ENCODE peak calls at places on chromosome 5, in five cellular contexts. Z is activated effector memory CD4-positive, alpha-beta T cell treated with Interleukin-2 at 50 U/mL for 16 hours; D is effector CD4-positive, alpha-beta T cell; C is kidney tubule cell; H is stimulated activated CD4-positive, alpha-beta T cell treated with anti-CD3 and anti-CD28 coated beads, Interleukin-2, amount 100 ng/mL, for 48 hours. N is an unnamed sample.

GRCh38 chr5:137834498-137834897 is 33.2 kb upstream of the MYOT start:
- DNase-seq in D (no peak), C (no peak), Z (no peak), H (no peak), N (no peak)

GRCh38 chr5:89437450-89438435 is 554.8 kb upstream of the MEF2C start:
- DNase-seq in C (peak; percentile 85), Z (no peak), H (no peak), D (no peak), N (no peak)

GRCh38 chr5:139022528-139022927 is 147.4 kb upstream of the LRRTM2 start:
- DNase-seq in C (no peak), H (no peak), Z (no peak), D (no peak), N (no peak)

GRCh38 chr5:73783823-73784222 is 157.8 kb downstream of the ARHGEF28 start:
- DNase-seq in D (no peak), H (no peak), Z (no peak), C (peak; percentile 32), N (no peak)

GRCh38 chr5:132814441-132815294 is 1.6 kb downstream of the SOWAHA start:
- DNase-seq in D (no peak), H (no peak), Z (no peak), C (no peak), N (no peak)

GRCh38 chr5:133531178-133531577 is 81.2 kb downstream of the FSTL4 start:
- DNase-seq in H (no peak), C (no peak), Z (no peak), D (no peak), N (no peak)

GRCh38 chr5:174755103-174755502 is 30.7 kb downstream of the MSX2 start:
- DNase-seq in C (no peak), Z (no peak), D (no peak), H (no peak), N (no peak)

GRCh38 chr5:90709323-90710148 is 150.9 kb downstream of the ADGRV1 start:
- DNase-seq in C (peak; percentile 66), Z (no peak), D (no peak), H (no peak), N (no peak)

GRCh38 chr5:141713616-141714309 is 31.7 kb upstream of the ARAP3 start:
- DNase-seq in C (peak; percentile 63), H (no peak), D (no peak), Z (no peak), N (no peak)

GRCh38 chr5:115324021-115324420 is 27.6 kb upstream of the CCDC112 start:
- DNase-seq in Z (no peak), C (peak; percentile 19), D (no peak), H (no peak), N (no peak)

GRCh38 chr5:66932446-66932845 is 264.2 kb downstream of the CD180 start:
- DNase-seq in C (peak; percentile 59), H (no peak), D (no peak), Z (no peak), N (no peak)

GRCh38 chr5:62977641-62978040 is 399.0 kb downstream of the LRRC70 start:
- DNase-seq in C (no peak), Z (no peak), H (no peak), D (no peak), N (no peak)

GRCh38 chr5:138438724-138439536 is at the start of gene REEP2:
- DNase-seq in D (peak; percentile 46), C (peak; percentile 57), H (peak; percentile 65), Z (peak; percentile 39), N (peak; percentile 51)

GRCh38 chr5:107567901-107568671 is 102.7 kb downstream of the EFNA5 start:
- DNase-seq in C (no peak), H (no peak), Z (no peak), D (no peak), N (no peak)

GRCh38 chr5:26669031-26669430 is 369.4 kb downstream of the CDH9 start:
- DNase-seq in Z (no peak), C (no peak), D (no peak), H (no peak), N (no peak)

GRCh38 chr5:149264432-149265069 is 7.1 kb upstream of the AFAP1L1 start:
- DNase-seq in Z (peak; percentile 47), D (peak; percentile 48), C (peak; percentile 75), H (peak; percentile 37), N (peak; percentile 70)

GRCh38 chr5:175288048-175288621 is 155.8 kb downstream of the DRD1 start:
- DNase-seq in C (peak; percentile 90), Z (no peak), H (no peak), D (no peak), N (no peak)

GRCh38 chr5:135391123-135391868 is 7.7 kb downstream of the MACROH2A1 start:
- DNase-seq in Z (no peak), D (no peak), H (no peak), C (peak; percentile 85), N (no peak)

GRCh38 chr5:38413696-38414095 is 142.8 kb downstream of the LIFR start:
- DNase-seq in C (no peak), Z (no peak), H (no peak), D (no peak), N (no peak)

GRCh38 chr5:68395844-68396523 is 180.4 kb downstream of the PIK3R1 start:
- DNase-seq in Z (no peak), H (no peak), C (peak; percentile 92), D (no peak), N (no peak)

GRCh38 chr5:115472601-115473000 is 72.0 kb downstream of the FEM1C start:
- DNase-seq in H (no peak), Z (no peak), C (no peak), D (no peak), N (no peak)

GRCh38 chr5:79011219-79011836 is 26.2 kb upstream of the ARSB start:
- DNase-seq in H (no peak), Z (no peak), C (no peak), D (no peak), N (no peak)

GRCh38 chr5:179217956-179218355 is 127.3 kb downstream of the ADAMTS2 start:
- DNase-seq in H (no peak), D (no peak), C (no peak), Z (no peak), N (no peak)

GRCh38 chr5:132688536-132689409 is 15.0 kb downstream of the IL4 start:
- DNase-seq in Z (no peak), C (no peak), D (no peak), H (no peak), N (no peak)

GRCh38 chr5:127558273-127558672 is 40.8 kb downstream of the PRRC1 start:
- DNase-seq in Z (no peak), H (no peak), C (no peak), D (no peak), N (no peak)

GRCh38 chr5:76958976-76959767 is 6.3 kb downstream of the CRHBP start:
- DNase-seq in C (peak; percentile 60), H (no peak), D (no peak), Z (no peak), N (no peak)

GRCh38 chr5:91867799-91868198 is 484.7 kb upstream of the ARRDC3 start:
- DNase-seq in Z (no peak), C (no peak), D (no peak), H (no peak), N (no peak)

GRCh38 chr5:103404483-103404882 is 145.9 kb downstream of the MACIR start:
- DNase-seq in D (no peak), Z (no peak), H (no peak), C (no peak), N (no peak)

GRCh38 chr5:15752886-15753285 is 252.9 kb downstream of the FBXL7 start:
- DNase-seq in D (no peak), Z (no peak), C (no peak), H (no peak), N (no peak)

GRCh38 chr5:81835813-81836458 is 85.0 kb upstream of the SSBP2 start:
- DNase-seq in Z (no peak), D (no peak), C (peak; percentile 53), H (no peak), N (no peak)

GRCh38 chr5:80216753-80217596 is 38.9 kb downstream of the SERINC5 start:
- DNase-seq in C (no peak), D (no peak), H (no peak), Z (no peak), N (no peak)

GRCh38 chr5:15500326-15500958 is 462 bp downstream of the FBXL7 start:
- DNase-seq in C (peak; percentile 43), D (no peak), Z (no peak), H (no peak), N (no peak)

GRCh38 chr5:109645591-109646236 is 44.0 kb upstream of the MAN2A1 start:
- DNase-seq in Z (no peak), H (no peak), D (no peak), C (no peak), N (no peak)

GRCh38 chr5:9165567-9165966 is 380.3 kb downstream of the SEMA5A start:
- DNase-seq in D (no peak), C (no peak), H (no peak), Z (no peak), N (no peak)

GRCh38 chr5:138339086-138339456 is 1.0 kb downstream of the FAM53C start:
- DNase-seq in H (no peak), Z (no peak), C (no peak), D (no peak), N (no peak)

GRCh38 chr5:135582099-135582781 is 3.4 kb upstream of the CXCL14 start:
- DNase-seq in C (no peak), H (no peak), Z (no peak), D (no peak), N (no peak)

GRCh38 chr5:17890501-17890900 is 256.2 kb downstream of the TAF11L14 start:
- DNase-seq in D (no peak), H (no peak), C (no peak), Z (no peak), N (no peak)

GRCh38 chr5:54844905-54845566 is 140.4 kb downstream of the ESM1 start:
- DNase-seq in D (no peak), H (no peak), C (peak; percentile 49), Z (no peak), N (peak; percentile 38)

GRCh38 chr5:92704590-92704989 is 876.4 kb downstream of the NR2F1-AS1 start:
- DNase-seq in C (peak; percentile 2), H (no peak), D (no peak), Z (no peak), N (no peak)

N was measured in CD8-positive, alpha-beta memory T cell.